ENCODE peak calls at places on chromosome 21, in nine cellular contexts. W is GM18507; Q is foreskin fibroblast; G is astrocyte of the cerebellum; M is lower lobe of right lung; H is M059J; U is stimulated activated CD4-positive, alpha-beta T cell treated with anti-CD3 and anti-CD28 coated beads, Interleukin-12 subunit alpha, Interleukin-12 subunit beta, amount 100 ng/mL, for 48 hours; Z is T-helper 9 cell; D is NCI-H748 treated with DMSO at 0.1 percent for 48 hours. J is an unnamed sample.
A peak's percentile ranks its signal among the peaks of the same experiment; 100 is the strongest.

GRCh38 chr21:37193006-37193405 is 74.1 kb downstream of the VPS26C start:
- DNase-seq in W (no peak), Q (no peak), G (no peak), M (no peak), H (no peak), U (no peak), Z (no peak), D (no peak), J (no peak)

GRCh38 chr21:32426592-32427051 is 14.1 kb downstream of the EVA1C start:
- DNase-seq in W (no peak), Q (peak; percentile 70), G (peak; percentile 47), M (no peak), H (peak; percentile 74), U (no peak), Z (no peak), D (no peak), J (no peak)

GRCh38 chr21:37445228-37445627 is 78.7 kb downstream of the DYRK1A start:
- DNase-seq in W (no peak), Q (peak; percentile 78), G (no peak), M (no peak), H (no peak), U (no peak), Z (no peak), D (no peak), J (no peak)

GRCh38 chr21:44402323-44403105 is 49.1 kb downstream of the TRPM2 start:
- DNase-seq in W (no peak), Q (no peak), G (no peak), M (no peak), H (peak; percentile 19), U (no peak), Z (no peak), D (no peak), J (no peak)

GRCh38 chr21:41706263-41706639 is 60.6 kb downstream of the RIPK4 start:
- DNase-seq in W (no peak), Q (no peak), G (no peak), M (no peak), H (no peak), U (no peak), Z (no peak), D (no peak), J (peak; percentile 45)

GRCh38 chr21:46093668-46094400 is 4.1 kb upstream of the COL6A2 start:
- DNase-seq in W (no peak), Q (no peak), G (no peak), M (no peak), H (no peak), U (no peak), Z (no peak), D (no peak), J (no peak)

GRCh38 chr21:46634966-46635323 is 529 bp upstream of the PRMT2 start:
- DNase-seq in W (no peak), Q (peak; percentile 91), G (peak; percentile 80), M (peak; percentile 78), H (peak; percentile 92), U (peak; percentile 24), Z (no peak), D (peak; percentile 45), J (no peak)

GRCh38 chr21:45293214-45293725 is 5.6 kb upstream of the POFUT2 start:
- DNase-seq in W (no peak), Q (peak; percentile 64), G (no peak), M (peak; percentile 43), H (peak; percentile 52), U (no peak), Z (no peak), D (no peak), J (no peak)

GRCh38 chr21:14880922-14881321 is 183.9 kb downstream of the NRIP1 start:
- DNase-seq in W (no peak), Q (peak; percentile 64), G (no peak), M (no peak), H (peak; percentile 67), U (no peak), Z (no peak), D (no peak), J (no peak)

GRCh38 chr21:45765375-45765774 is 121.8 kb downstream of the PCBP3 start:
- DNase-seq in W (no peak), Q (no peak), G (no peak), M (no peak), H (no peak), U (no peak), Z (no peak), D (no peak), J (no peak)

GRCh38 chr21:45331521-45332257 is 44.0 kb upstream of the POFUT2 start:
- DNase-seq in W (no peak), Q (no peak), G (no peak), M (no peak), H (no peak), U (no peak), Z (no peak), D (no peak), J (no peak)

GRCh38 chr21:41168391-41169257 is 664 bp downstream of the BACE2 start:
- DNase-seq in W (no peak), Q (peak; percentile 61), G (peak; percentile 48), M (peak; percentile 55), H (peak; percentile 86), U (no peak), Z (no peak), D (peak; percentile 42), J (peak; percentile 63)

GRCh38 chr21:45080639-45081414 is 6.4 kb downstream of the ADARB1 start:
- DNase-seq in W (no peak), Q (peak; percentile 78), G (no peak), M (no peak), H (peak; percentile 61), U (no peak), Z (no peak), D (no peak), J (no peak)

GRCh38 chr21:29104239-29104708 is 26.2 kb upstream of the MAP3K7CL start:
- DNase-seq in W (no peak), Q (peak; percentile 28), G (no peak), M (no peak), H (no peak), U (no peak), Z (no peak), D (no peak), J (no peak)

GRCh38 chr21:46035809-46036695 is 54.5 kb downstream of the COL6A1 start:
- DNase-seq in W (no peak), Q (peak; percentile 95), G (no peak), M (no peak), H (no peak), U (no peak), Z (no peak), D (no peak), J (peak; percentile 39)

GRCh38 chr21:41956926-41957729 is 3.3 kb upstream of the C2CD2 start:
- DNase-seq in W (no peak), Q (peak; percentile 83), G (no peak), M (no peak), H (peak; percentile 87), U (no peak), Z (no peak), D (no peak), J (no peak)

GRCh38 chr21:34737115-34737514 is 68.3 kb downstream of the CLIC6 start:
- DNase-seq in W (no peak), Q (no peak), G (no peak), M (no peak), H (peak; percentile 54), U (no peak), Z (no peak), D (no peak), J (no peak)

GRCh38 chr21:30518876-30519275 is 16.9 kb upstream of the KRTAP19-5 start:
- DNase-seq in W (no peak), Q (no peak), G (no peak), M (no peak), H (no peak), U (no peak), Z (no peak), D (no peak), J (no peak)

GRCh38 chr21:17438642-17439041 is 74.2 kb upstream of the CXADR start:
- DNase-seq in W (no peak), Q (no peak), G (no peak), M (no peak), H (no peak), U (no peak), Z (no peak), D (peak; percentile 1), J (no peak)

GRCh38 chr21:32257952-32258785 is 20.7 kb downstream of the MIS18A start:
- DNase-seq in W (peak; percentile 12), Q (peak; percentile 90), G (peak; percentile 83), M (peak; percentile 57), H (peak; percentile 87), U (peak; percentile 38), Z (peak; percentile 7), D (peak; percentile 12), J (peak; percentile 69)

GRCh38 chr21:40837456-40837855 is 9.5 kb downstream of the DSCAM start:
- DNase-seq in W (no peak), Q (no peak), G (no peak), M (no peak), H (no peak), U (no peak), Z (no peak), D (no peak), J (no peak)

GRCh38 chr21:15065381-15066230 is 806 bp upstream of the NRIP1 start:
- DNase-seq in W (no peak), Q (peak; percentile 89), G (peak; percentile 53), M (peak; percentile 85), H (peak; percentile 72), U (peak; percentile 55), Z (peak; percentile 62), D (peak; percentile 55), J (peak; percentile 80)

GRCh38 chr21:43851593-43851992 is 13.4 kb upstream of the AGPAT3 start:
- DNase-seq in W (no peak), Q (no peak), G (no peak), M (no peak), H (no peak), U (no peak), Z (no peak), D (no peak), J (no peak)

GRCh38 chr21:16193758-16194606 is 464.2 kb downstream of the USP25 start:
- DNase-seq in W (no peak), Q (peak; percentile 92), G (peak; percentile 51), M (peak; percentile 61), H (peak; percentile 78), U (no peak), Z (no peak), D (no peak), J (peak; percentile 12)

GRCh38 chr21:46368533-46369285 is 44.8 kb downstream of the PCNT start:
- DNase-seq in W (peak; percentile 56), Q (no peak), G (no peak), M (no peak), H (no peak), U (peak; percentile 12), Z (peak; percentile 5), D (no peak), J (no peak)

GRCh38 chr21:44686000-44686781 is 4.2 kb upstream of the KRTAP12-1 start:
- DNase-seq in W (no peak), Q (no peak), G (no peak), M (peak; percentile 44), H (no peak), U (no peak), Z (no peak), D (no peak), J (no peak)

GRCh38 chr21:18801468-18801867 is 397.9 kb upstream of the TMPRSS15 start:
- DNase-seq in W (no peak), Q (no peak), G (peak; percentile 2), M (no peak), H (peak; percentile 4), U (no peak), Z (no peak), D (no peak), J (no peak)

GRCh38 chr21:25464275-25464674 is 143.0 kb downstream of the MRPL39 start:
- DNase-seq in W (no peak), Q (no peak), G (no peak), M (no peak), H (peak; percentile 46), U (no peak), Z (no peak), D (no peak), J (no peak)

GRCh38 chr21:33384851-33385331 is 18.3 kb upstream of the IFNGR2 start:
- DNase-seq in W (no peak), Q (no peak), G (no peak), M (no peak), H (peak; percentile 55), U (no peak), Z (peak; percentile 20), D (no peak), J (no peak)

GRCh38 chr21:41364308-41364707 is 2.5 kb downstream of the MX2 start:
- DNase-seq in W (no peak), Q (no peak), G (no peak), M (no peak), H (peak; percentile 25), U (peak; percentile 19), Z (no peak), D (no peak), J (no peak)

GRCh38 chr21:34941162-34941561 is 107.9 kb downstream of the RUNX1 start:
- DNase-seq in W (no peak), Q (no peak), G (no peak), M (no peak), H (no peak), U (no peak), Z (no peak), D (no peak), J (no peak)